ENCODE peak calls at places on chromosomes 2 and 18, in six cellular contexts. S, R, W, Z, F and I are unnamed samples.

GRCh38 chr2:57908736-57909161 is 137.9 kb upstream of the VRK2 start:
- DNase-seq in Z (no peak), R (peak), W (no peak), F (no peak), S (no peak), I (no peak)

GRCh38 chr2:14231499-14231898 is 401.0 kb upstream of the LRATD1 start:
- DNase-seq in S (no peak), F (no peak), R (no peak), W (no peak), Z (no peak), I (no peak)

GRCh38 chr2:69567157-69567908 is 76.2 kb downstream of the AAK1 start:
- DNase-seq in W (no peak), R (no peak), F (no peak), Z (peak), S (peak), I (no peak)

GRCh38 chr18:38539373-38539772 is 973.8 kb upstream of the CELF4 start:
- DNase-seq in W (no peak), R (no peak), Z (no peak), S (no peak), F (peak), I (peak)

GRCh38 chr2:17736989-17737388 is 16.6 kb downstream of the SMC6 start:
- DNase-seq in S (no peak), R (no peak), F (no peak), W (no peak), Z (peak), I (no peak)

GRCh38 chr2:133266926-133267590 is 301.2 kb downstream of the NCKAP5 start:
- DNase-seq in Z (no peak), F (peak), R (no peak), W (peak), S (no peak), I (no peak)

GRCh38 chr2:99680946-99681345 is 191.1 kb upstream of the REV1 start:
- DNase-seq in S (no peak), W (no peak), Z (peak), R (no peak), F (no peak), I (no peak)

GRCh38 chr2:95287806-95288205 is 9.3 kb upstream of the KCNIP3 start:
- DNase-seq in S (no peak), F (no peak), W (no peak), Z (no peak), R (no peak), I (no peak)

GRCh38 chr2:111534816-111535803 is 348.9 kb downstream of the ANAPC1 start:
- DNase-seq in Z (peak), S (no peak), R (no peak), W (peak), F (no peak), I (no peak)

GRCh38 chr2:176729706-176730569 is 460.7 kb downstream of the MTX2 start:
- DNase-seq in W (no peak), S (no peak), F (no peak), Z (peak), R (no peak), I (no peak)